ENCODE peak calls at places on chromosomes 1 and 21, in five cellular contexts. One of them, this sample, is unnamed.
A peak's percentile ranks its signal among the peaks of the same experiment; 100 is the strongest.

GRCh38 chr1:94081566-94082344 is 39.2 kb downstream of the ABCA4 start:
- DNase-seq in SK-N-SH: no peak
- DNase-seq in A549: peak; percentile 23
- DNase-seq in GM12878: no peak
- DNase-seq in K562: no peak
- DNase-seq in this sample: peak; percentile 91

GRCh38 chr1:109241344-109241743 is 8.0 kb upstream of the CELSR2 start:
- DNase-seq in SK-N-SH: no peak
- DNase-seq in A549: no peak
- DNase-seq in GM12878: no peak
- DNase-seq in K562: peak; percentile 78
- DNase-seq in this sample: no peak

GRCh38 chr21:41802684-41803083 is 35.8 kb upstream of the RIPK4 start:
- DNase-seq in SK-N-SH: no peak
- DNase-seq in A549: no peak
- DNase-seq in GM12878: no peak
- DNase-seq in K562: no peak
- DNase-seq in this sample: no peak

GRCh38 chr1:158945061-158945460 is 13.7 kb downstream of the PYHIN1 start:
- DNase-seq in SK-N-SH: no peak
- DNase-seq in A549: no peak
- DNase-seq in GM12878: no peak
- DNase-seq in K562: no peak
- DNase-seq in this sample: no peak

GRCh38 chr1:244155661-244156060 is 104.6 kb downstream of the ZBTB18 start:
- DNase-seq in SK-N-SH: peak; percentile 17
- DNase-seq in A549: no peak
- DNase-seq in GM12878: no peak
- DNase-seq in K562: no peak
- DNase-seq in this sample: no peak

GRCh38 chr1:7235871-7236472 is 450.7 kb downstream of the CAMTA1 start:
- DNase-seq in SK-N-SH: no peak
- DNase-seq in A549: no peak
- DNase-seq in GM12878: no peak
- DNase-seq in K562: no peak
- DNase-seq in this sample: no peak

GRCh38 chr1:5739561-5740078 is 252.6 kb downstream of the NPHP4 start:
- DNase-seq in SK-N-SH: no peak
- DNase-seq in A549: no peak
- DNase-seq in GM12878: no peak
- DNase-seq in K562: no peak
- DNase-seq in this sample: no peak

GRCh38 chr1:229296541-229296941 is 25.6 kb downstream of the RAB4A start:
- DNase-seq in SK-N-SH: no peak
- DNase-seq in A549: no peak
- DNase-seq in GM12878: no peak
- DNase-seq in K562: no peak
- DNase-seq in this sample: peak; percentile 87

GRCh38 chr1:76583237-76583868 is 283.9 kb upstream of the ST6GALNAC5 start:
- DNase-seq in SK-N-SH: no peak
- DNase-seq in A549: no peak
- DNase-seq in GM12878: no peak
- DNase-seq in K562: no peak
- DNase-seq in this sample: no peak

GRCh38 chr1:54805981-54806381 is 4.9 kb upstream of the TTC22 start:
- DNase-seq in SK-N-SH: no peak
- DNase-seq in A549: no peak
- DNase-seq in GM12878: no peak
- DNase-seq in K562: no peak
- DNase-seq in this sample: no peak

GRCh38 chr1:51541313-51542050 is 22.4 kb upstream of the EPS15 start:
- DNase-seq in SK-N-SH: no peak
- DNase-seq in A549: no peak
- DNase-seq in GM12878: no peak
- DNase-seq in K562: no peak
- DNase-seq in this sample: no peak

GRCh38 chr21:45073301-45074047 is 906 bp upstream of the ADARB1 start:
- DNase-seq in SK-N-SH: peak; percentile 83
- DNase-seq in A549: no peak
- DNase-seq in GM12878: no peak
- DNase-seq in K562: peak; percentile 85
- DNase-seq in this sample: peak; percentile 44

GRCh38 chr1:182955596-182956588 is 2.9 kb upstream of the SHCBP1L start:
- DNase-seq in SK-N-SH: no peak
- DNase-seq in A549: no peak
- DNase-seq in GM12878: no peak
- DNase-seq in K562: no peak
- DNase-seq in this sample: peak; percentile 92

GRCh38 chr1:226660410-226661182 is 78.5 kb downstream of the ITPKB start:
- DNase-seq in SK-N-SH: no peak
- DNase-seq in A549: no peak
- DNase-seq in GM12878: no peak
- DNase-seq in K562: no peak
- DNase-seq in this sample: no peak

DNA sequence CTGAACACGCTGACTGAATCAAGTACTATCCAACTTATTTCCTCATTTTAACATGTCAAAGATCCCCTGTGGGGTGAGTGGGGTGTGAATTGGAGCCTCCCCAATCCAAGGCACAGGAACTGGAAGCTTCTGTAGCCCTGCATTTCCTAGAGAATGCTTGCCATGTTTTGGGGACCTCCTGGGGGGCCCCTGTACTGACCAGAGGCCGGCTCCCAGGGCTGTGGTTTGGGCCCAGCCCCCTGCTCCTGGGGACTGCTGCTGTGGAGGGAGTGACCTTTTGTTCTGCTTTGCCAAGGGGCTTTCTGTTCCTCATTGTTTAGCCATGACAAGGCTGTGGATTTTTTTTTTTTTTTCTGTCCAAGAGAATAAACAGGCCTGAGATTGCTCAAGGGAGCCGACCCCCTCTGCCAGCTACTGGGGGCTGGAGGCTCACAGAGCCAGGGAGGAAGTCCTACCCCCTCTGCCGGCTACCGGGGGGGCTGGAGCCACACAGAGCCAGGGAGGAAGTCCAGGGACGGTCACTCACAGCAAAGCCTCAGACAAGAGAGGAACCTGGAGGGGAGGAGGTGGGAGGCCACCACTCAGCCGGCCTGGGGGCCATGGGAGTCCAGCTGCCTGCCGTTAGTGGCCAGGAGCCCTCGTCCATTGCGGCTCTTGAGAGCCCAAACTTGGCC is 17.4 kb downstream of the TNFRSF1B start:
- DNase-seq in SK-N-SH: peak; percentile 93
- DNase-seq in A549: no peak
- DNase-seq in GM12878: no peak
- DNase-seq in K562: peak; percentile 58
- DNase-seq in this sample: peak; percentile 85
- H3K4me1 ChIP-seq in SK-N-SH: peaks cover 10% of the 10 kb centered on the region
- H3K4me1 ChIP-seq in A549: peaks cover 6% of the 10 kb centered on the region
- H3K4me1 ChIP-seq in GM12878: peaks cover 20% of the 10 kb centered on the region
- H3K4me1 ChIP-seq in K562: peaks cover 37% of the 10 kb centered on the region
- H3K4me1 ChIP-seq in this sample: peaks cover 34% of the 10 kb centered on the region

DNA sequence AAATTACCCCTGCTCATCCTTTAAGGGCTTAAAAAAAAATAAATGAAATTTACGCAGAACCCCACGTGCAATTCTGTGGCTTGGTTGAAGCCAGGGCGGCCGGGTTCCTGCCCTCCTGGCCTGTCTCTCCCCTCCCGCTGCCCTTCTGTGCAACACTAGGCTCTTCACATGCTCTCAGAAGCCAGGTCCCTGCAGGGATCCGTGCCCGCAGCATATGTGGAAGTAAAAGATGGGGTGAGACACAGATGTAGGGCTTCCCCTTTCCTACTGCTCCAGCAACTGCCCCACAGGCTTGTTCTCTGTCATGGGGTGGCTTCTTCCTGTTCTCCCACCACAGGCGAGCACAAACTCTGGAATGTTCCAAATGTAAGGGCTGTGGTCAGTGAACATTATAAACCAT is 535.4 kb downstream of the KIF26B start:
- DNase-seq in SK-N-SH: no peak
- DNase-seq in A549: no peak
- DNase-seq in GM12878: no peak
- DNase-seq in K562: no peak
- DNase-seq in this sample: peak; percentile 9
- TF ChIP-seq RCOR1 in SK-N-SH: no peak
- TF ChIP-seq RCOR1 in A549: no peak
- TF ChIP-seq RCOR1 in GM12878: no peak
- TF ChIP-seq RCOR1 in K562: no peak
- TF ChIP-seq RCOR1 in this sample: no peak

GRCh38 chr21:38720074-38720473 is 85.7 kb upstream of the ETS2 start:
- DNase-seq in SK-N-SH: no peak
- DNase-seq in A549: no peak
- DNase-seq in GM12878: no peak
- DNase-seq in K562: no peak
- DNase-seq in this sample: no peak

GRCh38 chr21:38721055-38721454 is 84.7 kb upstream of the ETS2 start:
- DNase-seq in SK-N-SH: no peak
- DNase-seq in A549: no peak
- DNase-seq in GM12878: no peak
- DNase-seq in K562: no peak
- DNase-seq in this sample: no peak

GRCh38 chr21:38725196-38726157 is 80.3 kb upstream of the ETS2 start:
- DNase-seq in SK-N-SH: no peak
- DNase-seq in A549: no peak
- DNase-seq in GM12878: no peak
- DNase-seq in K562: no peak
- DNase-seq in this sample: no peak

GRCh38 chr21:38726482-38726881 is 79.2 kb upstream of the ETS2 start:
- DNase-seq in SK-N-SH: no peak
- DNase-seq in A549: no peak
- DNase-seq in GM12878: no peak
- DNase-seq in K562: no peak
- DNase-seq in this sample: no peak

GRCh38 chr21:38721983-38722382 is 83.7 kb upstream of the ETS2 start:
- DNase-seq in SK-N-SH: no peak
- DNase-seq in A549: no peak
- DNase-seq in GM12878: no peak
- DNase-seq in K562: no peak
- DNase-seq in this sample: no peak
- H3K4me1 ChIP-seq in SK-N-SH: no peaks in the 10 kb centered on the region
- H3K4me1 ChIP-seq in A549: no peaks in the 10 kb centered on the region
- H3K4me1 ChIP-seq in GM12878: no peaks in the 10 kb centered on the region
- H3K4me1 ChIP-seq in K562: no peaks in the 10 kb centered on the region
- H3K4me1 ChIP-seq in this sample: no peaks in the 10 kb centered on the region

DNA sequence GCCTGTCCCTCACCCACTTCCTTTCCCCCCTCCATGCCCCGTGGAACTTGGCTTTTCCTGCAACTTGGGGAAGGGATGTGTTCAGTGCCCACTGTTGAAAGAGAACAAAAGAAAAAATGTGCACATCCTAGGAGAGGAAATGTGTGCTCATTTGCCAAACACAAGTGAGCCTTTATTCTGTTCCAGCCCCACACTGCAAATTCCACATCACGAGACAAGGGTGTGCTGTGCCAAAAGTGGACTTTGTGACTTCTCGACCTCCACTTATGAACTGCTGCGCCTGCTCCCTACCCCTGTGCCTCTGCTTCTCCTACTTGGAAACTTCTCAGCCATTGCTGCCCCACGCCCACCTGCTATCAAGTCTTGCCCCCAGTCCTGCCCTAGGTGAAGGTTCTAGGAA is 97.0 kb upstream of the GRIK3 start:
- DNase-seq in SK-N-SH: no peak
- DNase-seq in A549: no peak
- DNase-seq in GM12878: no peak
- DNase-seq in K562: no peak
- DNase-seq in this sample: no peak
- TF ChIP-seq RCOR1 in SK-N-SH: no peak
- TF ChIP-seq RCOR1 in A549: no peak
- TF ChIP-seq RCOR1 in GM12878: no peak
- TF ChIP-seq RCOR1 in K562: no peak
- TF ChIP-seq RCOR1 in this sample: no peak

GRCh38 chr21:33478182-33478581 is 1.6 kb downstream of the TMEM50B start:
- DNase-seq in SK-N-SH: no peak
- DNase-seq in A549: no peak
- DNase-seq in GM12878: no peak
- DNase-seq in K562: no peak
- DNase-seq in this sample: no peak

GRCh38 chr21:33480481-33481103 is 818 bp upstream of the TMEM50B start:
- DNase-seq in SK-N-SH: no peak
- DNase-seq in A549: no peak
- DNase-seq in GM12878: no peak
- DNase-seq in K562: no peak
- DNase-seq in this sample: no peak

GRCh38 chr21:33479679-33480480 is at the start of gene TMEM50B:
- DNase-seq in SK-N-SH: peak; percentile 98
- DNase-seq in A549: peak; percentile 79
- DNase-seq in GM12878: peak; percentile 79
- DNase-seq in K562: peak; percentile 100
- DNase-seq in this sample: peak; percentile 95

GRCh38 chr21:33478858-33479678 is 706 bp downstream of the TMEM50B start:
- DNase-seq in SK-N-SH: peak; percentile 69
- DNase-seq in A549: no peak
- DNase-seq in GM12878: no peak
- DNase-seq in K562: peak; percentile 68
- DNase-seq in this sample: peak; percentile 17

GRCh38 chr21:33477066-33477465 is 2.7 kb downstream of the TMEM50B start:
- DNase-seq in SK-N-SH: no peak
- DNase-seq in A549: no peak
- DNase-seq in GM12878: no peak
- DNase-seq in K562: no peak
- DNase-seq in this sample: no peak
- H3K4me1 ChIP-seq in SK-N-SH: no peaks in the 10 kb centered on the region
- H3K4me1 ChIP-seq in A549: peaks cover 5% of the 10 kb centered on the region
- H3K4me1 ChIP-seq in GM12878: peaks cover 3% of the 10 kb centered on the region
- H3K4me1 ChIP-seq in K562: peaks cover 16% of the 10 kb centered on the region
- H3K4me1 ChIP-seq in this sample: peaks cover 2% of the 10 kb centered on the region

DNA sequence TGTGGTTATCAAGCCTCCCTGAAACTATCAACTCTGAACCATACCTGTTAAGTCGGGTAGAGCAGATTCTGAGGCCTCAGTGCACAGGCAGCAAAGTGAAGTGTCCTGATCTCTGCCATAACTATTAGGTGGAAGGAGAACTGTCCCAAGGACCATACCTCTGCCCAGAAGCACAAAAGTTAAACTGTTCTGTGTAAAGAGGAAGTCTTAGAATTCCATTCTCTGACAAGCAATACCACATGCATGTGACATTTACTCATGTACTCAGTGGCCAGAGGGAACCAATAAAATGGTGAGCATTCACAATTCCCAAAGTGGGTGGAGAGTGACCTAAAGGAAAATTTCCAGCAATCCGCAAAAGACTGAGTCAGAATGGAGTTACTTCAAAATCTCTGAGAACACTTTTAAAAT is 61.0 kb downstream of the TOR3A start:
- DNase-seq in SK-N-SH: no peak
- DNase-seq in A549: peak; percentile 66
- DNase-seq in GM12878: no peak
- DNase-seq in K562: no peak
- DNase-seq in this sample: peak; percentile 99
- TF ChIP-seq RCOR1 in SK-N-SH: no peak
- TF ChIP-seq RCOR1 in A549: no peak
- TF ChIP-seq RCOR1 in GM12878: no peak
- TF ChIP-seq RCOR1 in K562: no peak
- TF ChIP-seq RCOR1 in this sample: no peak

GRCh38 chr1:21909286-21909759 is 27.8 kb downstream of the HSPG2 start:
- DNase-seq in SK-N-SH: no peak
- DNase-seq in A549: no peak
- DNase-seq in GM12878: no peak
- DNase-seq in K562: no peak
- DNase-seq in this sample: peak; percentile 50
- H3K4me1 ChIP-seq in SK-N-SH: no peaks in the 10 kb centered on the region
- H3K4me1 ChIP-seq in A549: peaks cover 35% of the 10 kb centered on the region
- H3K4me1 ChIP-seq in GM12878: peaks cover 12% of the 10 kb centered on the region
- H3K4me1 ChIP-seq in K562: peaks cover 81% of the 10 kb centered on the region
- H3K4me1 ChIP-seq in this sample: peaks cover 23% of the 10 kb centered on the region

GRCh38 chr1:208148380-208148779 is 95.8 kb downstream of the PLXNA2 start:
- DNase-seq in SK-N-SH: no peak
- DNase-seq in A549: no peak
- DNase-seq in GM12878: no peak
- DNase-seq in K562: no peak
- DNase-seq in this sample: no peak
- TF ChIP-seq RCOR1 in SK-N-SH: no peak
- TF ChIP-seq RCOR1 in A549: no peak
- TF ChIP-seq RCOR1 in GM12878: no peak
- TF ChIP-seq RCOR1 in K562: no peak
- TF ChIP-seq RCOR1 in this sample: no peak